ENCODE peak calls at places on chromosomes 12 and 14, in ten cellular contexts. S, D, E, U, H, V, L, T, A and G are unnamed samples.

GRCh38 chr12:80593766-80594165 is 113.7 kb upstream of the MYF6 start:
- DNase-seq in E (no peak), D (no peak), T (peak; percentile 91), V (peak; percentile 31), L (no peak), S (no peak), U (peak; percentile 65), A (no peak), H (peak; percentile 45), G (peak; percentile 90)

GRCh38 chr12:50554651-50555050 is 49.9 kb downstream of the DIP2B start:
- DNase-seq in E (no peak), T (no peak), D (no peak), S (no peak), U (no peak), H (no peak), L (no peak), V (no peak), A (no peak), G (no peak)

GRCh38 chr12:107368586-107368985 is 275.2 kb upstream of the CRY1 start:
- DNase-seq in T (no peak), L (no peak), S (no peak), E (no peak), U (no peak), D (no peak), H (no peak), V (no peak), A (no peak), G (no peak)

GRCh38 chr12:80936642-80937390 is 918 bp downstream of the LIN7A start:
- DNase-seq in E (peak; percentile 55), V (peak; percentile 52), A (no peak), L (no peak), U (no peak), D (peak; percentile 50), H (peak; percentile 38), T (peak; percentile 63), S (peak; percentile 50), G (peak; percentile 41)

GRCh38 chr12:93783827-93784226 is 106.7 kb downstream of the CRADD start:
- DNase-seq in U (no peak), D (no peak), E (no peak), T (no peak), A (no peak), H (no peak), V (no peak), L (no peak), S (no peak), G (no peak)

GRCh38 chr12:18422849-18423248 is 161.5 kb downstream of the PIK3C2G start:
- DNase-seq in S (no peak), H (no peak), E (no peak), D (no peak), L (no peak), U (no peak), T (no peak), V (no peak), A (no peak), G (peak; percentile 68)

GRCh38 chr14:52012635-52013034 is 23.3 kb downstream of the RTRAF start:
- DNase-seq in S (peak; percentile 49), U (no peak), L (no peak), A (no peak), T (peak; percentile 58), D (no peak), V (peak; percentile 95), H (peak; percentile 80), E (no peak), G (peak; percentile 51)

GRCh38 chr12:121365416-121366062 is 13.3 kb upstream of the ANAPC5 start:
- DNase-seq in H (no peak), T (no peak), V (no peak), L (no peak), E (no peak), D (no peak), S (no peak), U (no peak), A (no peak), G (peak; percentile 24)

GRCh38 chr12:91099373-91099772 is 11.9 kb downstream of the LUM start:
- DNase-seq in A (no peak), H (no peak), D (no peak), U (no peak), S (no peak), T (no peak), E (no peak), L (no peak), V (no peak), G (no peak)

GRCh38 chr12:110304061-110304551 is 23.1 kb downstream of the ATP2A2 start:
- DNase-seq in E (no peak), H (peak; percentile 63), V (peak; percentile 54), T (no peak), D (no peak), A (no peak), L (no peak), U (no peak), S (no peak), G (peak; percentile 48)

GRCh38 chr12:110301065-110301806 is 20.2 kb downstream of the ATP2A2 start:
- DNase-seq in E (no peak), V (peak; percentile 61), L (no peak), S (no peak), U (no peak), H (peak; percentile 52), D (no peak), T (no peak), A (no peak), G (no peak)
- TF ChIP-seq CTCF in E (no peak), V (no peak), L (no peak), S (no peak), U (no peak), H (no peak), D (no peak), T (no peak), A (no peak), G (no peak)

DNA sequence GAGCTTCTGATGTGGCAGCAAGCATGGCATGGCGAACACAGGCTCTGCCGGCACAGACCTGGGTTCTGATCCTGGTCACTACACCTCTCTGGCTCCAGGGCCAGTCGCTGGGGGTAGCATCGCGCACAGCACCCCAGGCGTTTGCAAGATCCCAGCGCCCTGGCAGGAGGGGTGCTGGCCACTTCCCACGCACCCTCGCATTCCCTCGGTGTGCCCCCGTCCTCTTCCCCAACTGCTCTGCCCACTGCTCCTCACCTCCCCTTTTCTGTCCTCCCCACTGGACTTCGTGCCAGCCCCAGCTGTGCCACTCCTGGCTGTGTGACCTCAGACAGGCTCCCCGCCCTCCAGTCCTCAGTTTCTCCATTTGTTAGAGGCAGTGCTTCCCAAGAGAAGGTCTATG is 2.8 kb downstream of the CDK2AP1 start:
- DNase-seq in D (no peak), S (peak; percentile 40), E (no peak), L (no peak), H (no peak), U (no peak), A (no peak), V (no peak), T (no peak), G (no peak)
- H3K4me3 ChIP-seq in D (no peak overlapping the region), S (no peak overlapping the region), E (no peak overlapping the region), L (peak overlapping the region; percentile 65), H (peak overlapping the region; percentile 80), U (peak overlapping the region; percentile 87), A (peak overlapping the region; percentile 76), V (peak overlapping the region; percentile 82), T (peak overlapping the region; percentile 80), G (peak overlapping the region; percentile 71)

DNA sequence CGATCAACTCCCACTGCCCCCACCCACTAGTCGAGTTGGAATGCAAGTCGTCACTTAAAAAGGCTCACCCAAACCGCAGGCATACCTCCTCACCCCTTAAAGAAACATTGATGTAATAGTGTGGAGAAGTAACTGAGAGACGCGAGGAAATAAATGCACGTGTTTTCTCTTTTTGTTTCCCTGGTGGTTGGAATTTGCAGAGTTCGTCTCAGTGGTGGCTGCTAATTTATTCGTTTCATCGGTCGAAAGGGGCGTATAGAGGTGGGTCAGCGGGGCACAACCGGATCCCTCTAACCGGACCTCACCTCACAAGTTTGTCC is 5.1 kb upstream of the NPAS3 start:
- DNase-seq in E (no peak), V (peak; percentile 23), D (no peak), L (no peak), T (peak; percentile 55), S (no peak), H (peak; percentile 39), U (no peak), A (no peak), G (peak; percentile 51)
- TF ChIP-seq CTCF in E (no peak), V (peak; percentile 27), D (no peak), L (no peak), T (peak; percentile 41), S (no peak), H (peak; percentile 20), U (peak; percentile 29), A (no peak), G (peak; percentile 51)

DNA sequence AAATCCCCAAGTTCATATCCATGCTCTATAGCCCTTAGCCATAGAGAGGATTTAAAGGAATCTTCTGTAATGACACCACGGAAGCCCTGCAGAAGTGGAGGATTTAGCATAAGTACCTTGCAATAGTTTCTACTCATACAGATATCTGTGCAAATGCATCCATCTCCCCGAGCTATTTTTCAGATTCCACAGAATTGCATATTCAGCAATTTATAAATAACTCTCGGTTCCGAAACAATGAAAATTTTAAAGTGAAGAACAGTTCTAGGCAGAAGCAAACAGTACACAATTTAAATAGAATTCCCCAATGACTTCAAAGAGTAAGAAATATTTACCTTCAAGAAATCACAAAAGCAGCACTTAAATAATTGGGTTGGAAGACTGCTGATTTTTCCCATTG is 379 bp downstream of the IGF1 start:
- DNase-seq in S (no peak), A (no peak), L (no peak), U (no peak), T (no peak), V (no peak), E (no peak), D (no peak), H (no peak), G (no peak)
- H3K4me3 ChIP-seq in S (peak overlapping the region; percentile 37), A (peak overlapping the region; percentile 40), L (no peak overlapping the region), U (no peak overlapping the region), T (no peak overlapping the region), V (no peak overlapping the region), E (no peak overlapping the region), D (no peak overlapping the region), H (no peak overlapping the region), G (no peak overlapping the region)

DNA sequence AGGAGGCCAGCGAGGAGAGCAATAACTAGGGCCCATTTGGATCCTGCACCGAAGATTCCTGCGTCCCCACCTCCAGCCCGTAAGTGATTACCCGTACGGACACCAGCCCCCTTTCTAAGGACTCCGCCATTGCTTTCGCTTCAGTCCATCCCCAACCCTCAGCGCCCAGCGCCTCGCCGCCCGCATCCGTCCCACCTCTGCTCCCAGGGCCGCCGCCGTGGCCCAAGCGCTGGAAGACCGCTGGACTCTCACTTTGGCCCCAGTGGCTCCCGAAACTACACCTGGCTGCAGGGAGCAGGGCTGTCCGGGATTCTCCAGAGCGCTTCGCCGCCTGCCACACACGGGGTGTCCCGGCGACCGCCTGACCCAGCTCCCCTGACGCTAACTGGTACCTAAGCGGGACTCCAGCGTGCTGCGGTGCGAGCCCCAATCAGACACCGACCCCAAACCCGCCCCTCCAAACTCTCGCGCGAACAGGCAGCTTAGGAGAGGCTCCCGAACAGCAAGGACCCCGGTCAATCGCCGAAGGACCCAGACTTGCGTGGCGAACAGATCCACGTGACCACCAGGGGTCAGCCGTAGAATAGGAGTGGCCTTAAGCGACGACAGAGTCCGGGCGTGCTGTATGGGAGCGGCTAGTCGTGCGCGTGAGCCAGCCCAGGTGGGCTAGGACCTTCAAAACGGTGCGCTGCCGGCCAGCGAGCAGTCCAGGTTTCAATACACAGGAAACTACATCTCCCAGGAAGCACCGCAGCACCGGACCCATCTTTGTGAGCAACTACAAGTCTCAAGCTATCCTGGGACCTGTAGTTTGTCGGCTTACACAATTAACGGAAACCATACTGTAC is at the start of gene CNPY2:
- DNase-seq in V (peak; percentile 98), S (peak; percentile 96), L (peak; percentile 95), E (peak; percentile 97), U (peak; percentile 88), A (peak; percentile 74), D (peak; percentile 95), H (peak; percentile 98), T (peak; percentile 98), G (peak; percentile 94)
- TF ChIP-seq CTCF in V (peak; percentile 8), S (no peak), L (no peak), E (no peak), U (no peak), A (no peak), D (no peak), H (no peak), T (no peak), G (no peak)